ENCODE peak calls at places on chromosomes 12 and 14, in nine cellular contexts. G, A, X, B, H, P, S, J and V are unnamed samples.

GRCh38 chr14:81169711-81170103 is 51.1 kb downstream of the GTF2A1 start:
- DNase-seq in G (peak; percentile 67), H (no peak), B (peak; percentile 77), A (peak; percentile 78), P (peak; percentile 5), J (no peak), X (peak; percentile 71), S (no peak), V (no peak)

GRCh38 chr14:84343637-84344036 is 1186.3 kb upstream of the FLRT2 start:
- DNase-seq in B (no peak), S (no peak), H (no peak), P (no peak), X (no peak), J (no peak), G (no peak), A (no peak), V (no peak)

GRCh38 chr12:112823582-112824149 is 32.1 kb downstream of the RPH3A start:
- DNase-seq in J (no peak), S (no peak), G (no peak), H (no peak), B (no peak), X (no peak), A (no peak), P (no peak), V (no peak)

GRCh38 chr12:43060738-43061137 is 471.2 kb upstream of the PRICKLE1 start:
- DNase-seq in B (no peak), A (no peak), X (no peak), H (no peak), G (no peak), P (no peak), J (no peak), S (no peak), V (no peak)

GRCh38 chr12:124049451-124050094 is 76.6 kb downstream of the ZNF664 start:
- DNase-seq in G (no peak), S (no peak), J (no peak), P (no peak), A (no peak), B (no peak), X (no peak), H (no peak), V (no peak)

GRCh38 chr12:127516467-127516866 is 750.5 kb upstream of the TMEM132C start:
- DNase-seq in H (no peak), S (no peak), B (no peak), J (no peak), A (no peak), X (no peak), P (no peak), G (no peak), V (no peak)

GRCh38 chr12:92551853-92552397 is 150.9 kb upstream of the PLEKHG7 start:
- DNase-seq in J (no peak), X (no peak), B (no peak), G (no peak), P (no peak), A (no peak), S (no peak), H (no peak), V (no peak)

GRCh38 chr12:124745891-124746570 is 117.6 kb downstream of the SCARB1 start:
- DNase-seq in X (peak; percentile 98), H (peak; percentile 67), B (peak; percentile 95), G (peak; percentile 95), P (no peak), J (peak; percentile 29), S (peak; percentile 84), A (peak; percentile 95), V (peak; percentile 73)

GRCh38 chr12:106301611-106302321 is 767 bp upstream of the TCP11L2 start:
- DNase-seq in A (peak; percentile 54), H (no peak), X (peak; percentile 51), B (peak; percentile 37), G (peak; percentile 80), P (peak; percentile 67), J (peak; percentile 93), S (peak; percentile 24), V (peak; percentile 45)

GRCh38 chr14:105201928-105202513 is 20.9 kb upstream of the NUDT14 start:
- DNase-seq in S (no peak), X (no peak), B (no peak), G (no peak), P (no peak), J (no peak), H (no peak), A (no peak), V (no peak)

GRCh38 chr14:96564389-96564788 is 62.2 kb downstream of the PAPOLA start:
- DNase-seq in P (no peak), G (no peak), J (no peak), B (no peak), S (no peak), H (no peak), A (no peak), X (no peak), V (no peak)

GRCh38 chr12:12976366-12976765 is 23.7 kb downstream of the HEBP1 start:
- DNase-seq in H (no peak), J (no peak), P (no peak), A (peak; percentile 63), B (no peak), S (no peak), X (no peak), G (no peak), V (no peak)

GRCh38 chr12:53991077-53991460 is 6.1 kb downstream of the HOXC10 start:
- DNase-seq in J (no peak), A (peak; percentile 88), P (no peak), X (no peak), G (no peak), B (no peak), S (no peak), H (no peak), V (no peak)

GRCh38 chr12:52280319-52280795 is 5.9 kb downstream of the KRT86 start:
- DNase-seq in H (peak; percentile 93), B (no peak), A (peak; percentile 47), G (no peak), X (no peak), P (no peak), S (no peak), J (no peak), V (peak; percentile 76)

GRCh38 chr12:49750027-49750977 is 8.9 kb downstream of the TMBIM6 start:
- DNase-seq in P (no peak), B (no peak), J (peak; percentile 43), A (no peak), S (no peak), G (no peak), H (peak; percentile 54), X (no peak), V (no peak)

GRCh38 chr12:64066776-64067175 is 155.3 kb downstream of the KICS2 start:
- DNase-seq in P (no peak), J (no peak), B (no peak), S (no peak), A (no peak), X (no peak), G (no peak), H (no peak), V (no peak)

GRCh38 chr14:32764131-32764530 is 174.5 kb upstream of the NPAS3 start:
- DNase-seq in G (no peak), P (no peak), S (no peak), B (no peak), A (no peak), J (no peak), X (no peak), H (no peak), V (no peak)

GRCh38 chr14:92507174-92507768 is 6.3 kb upstream of the RIN3 start:
- DNase-seq in A (no peak), P (no peak), J (no peak), X (no peak), S (no peak), B (no peak), G (no peak), H (peak; percentile 33), V (no peak)

GRCh38 chr12:131912526-131913274 is 16.4 kb upstream of the PUS1 start:
- DNase-seq in B (peak; percentile 91), G (peak; percentile 82), A (peak; percentile 88), X (peak; percentile 95), S (no peak), H (peak; percentile 57), J (no peak), P (no peak), V (no peak)

GRCh38 chr14:64706552-64707193 is 2.4 kb downstream of the PLEKHG3 start:
- DNase-seq in G (peak; percentile 77), J (no peak), B (no peak), P (no peak), A (peak; percentile 17), H (no peak), X (peak; percentile 46), S (peak; percentile 75), V (peak; percentile 73)

GRCh38 chr12:79155703-79156102 is 291.1 kb downstream of the SYT1 start:
- DNase-seq in B (no peak), H (no peak), S (no peak), X (no peak), A (no peak), J (no peak), P (no peak), G (no peak), V (no peak)

GRCh38 chr12:109944975-109945374 is 44.9 kb downstream of the TCHP start:
- DNase-seq in X (peak; percentile 32), P (no peak), J (no peak), B (no peak), A (no peak), H (no peak), G (peak; percentile 70), S (peak; percentile 48), V (no peak)

DNA sequence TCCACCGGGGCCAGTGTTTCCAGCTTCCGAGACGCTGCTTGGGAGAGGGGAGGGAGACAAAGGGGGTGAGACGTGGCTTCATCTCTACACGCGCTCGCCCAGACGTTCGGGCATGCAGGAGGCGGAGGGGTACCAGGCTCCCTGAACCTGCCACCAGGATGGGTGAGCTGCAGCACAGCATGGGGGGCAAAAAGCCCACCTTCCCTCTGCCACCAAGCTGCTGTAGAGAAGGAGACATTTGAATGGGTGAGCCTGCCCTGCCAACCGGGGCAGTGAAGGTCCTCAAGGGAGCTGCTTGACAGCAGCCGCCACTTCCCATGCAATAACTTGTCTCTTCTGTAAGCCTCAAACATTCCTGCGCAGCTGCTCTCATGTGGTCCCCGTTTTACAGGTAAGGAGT is 78.4 kb upstream of the DICER1 start:
- DNase-seq in X (no peak), A (no peak), P (no peak), S (no peak), J (no peak), G (no peak), H (no peak), B (no peak), V (no peak)
- H3K4me1 ChIP-seq in X (peaks cover 13% of the 10 kb centered on the region), A (no peaks in the 10 kb centered on the region), P (no peaks in the 10 kb centered on the region), S (peaks cover 7% of the 10 kb centered on the region), J (no peaks in the 10 kb centered on the region), G (no peaks in the 10 kb centered on the region), H (no peaks in the 10 kb centered on the region), B (peaks cover 55% of the 10 kb centered on the region), V (no peaks in the 10 kb centered on the region)

GRCh38 chr12:80627773-80628172 is 79.7 kb upstream of the MYF6 start:
- DNase-seq in P (no peak), X (no peak), A (no peak), B (no peak), J (no peak), G (no peak), H (no peak), S (no peak), V (no peak)
- H3K4me1 ChIP-seq in P (no peaks in the 10 kb centered on the region), X (no peaks in the 10 kb centered on the region), A (no peaks in the 10 kb centered on the region), B (peaks cover 20% of the 10 kb centered on the region), J (no peaks in the 10 kb centered on the region), G (no peaks in the 10 kb centered on the region), H (no peaks in the 10 kb centered on the region), S (peaks cover 1% of the 10 kb centered on the region), V (no peaks in the 10 kb centered on the region)

GRCh38 chr14:70909788-70910614 is 2.7 kb downstream of the PCNX1 start:
- DNase-seq in A (no peak), P (no peak), H (no peak), X (no peak), G (no peak), B (no peak), S (no peak), J (no peak), V (no peak)
- H3K4me1 ChIP-seq in A (no peaks in the 10 kb centered on the region), P (peaks cover 48% of the 10 kb centered on the region), H (peaks cover 9% of the 10 kb centered on the region), X (peaks cover 12% of the 10 kb centered on the region), G (peaks cover 14% of the 10 kb centered on the region), B (peaks cover 71% of the 10 kb centered on the region), S (peaks cover 5% of the 10 kb centered on the region), J (peaks cover 49% of the 10 kb centered on the region), V (peaks cover 14% of the 10 kb centered on the region)

GRCh38 chr12:120228291-120229070 is 27.6 kb upstream of the RPLP0 start:
- DNase-seq in X (peak; percentile 84), B (peak; percentile 87), S (peak; percentile 83), A (peak; percentile 77), P (peak; percentile 82), J (peak; percentile 89), H (no peak), G (peak; percentile 91), V (peak; percentile 99)
- H3K4me1 ChIP-seq in X (peaks cover 86% of the 10 kb centered on the region), B (peaks cover 99% of the 10 kb centered on the region), S (peaks cover 55% of the 10 kb centered on the region), A (peaks cover 27% of the 10 kb centered on the region), P (peaks cover 81% of the 10 kb centered on the region), J (peaks cover 81% of the 10 kb centered on the region), H (peaks cover 55% of the 10 kb centered on the region), G (peaks cover 38% of the 10 kb centered on the region), V (peaks cover 78% of the 10 kb centered on the region)